ENCODE peak calls at places on chromosomes 1 and 21, in five cellular contexts. One of them, this sample, is unnamed.
A peak's percentile ranks its signal among the peaks of the same experiment; 100 is the strongest.

GRCh38 chr1:45009956-45010854 is 919 bp downstream of the HECTD3 start:
- DNase-seq in mucosa of descending colon: peak; percentile 80
- DNase-seq in mammary epithelial cell: peak; percentile 56
- DNase-seq in epithelial cell of esophagus: peak; percentile 61
- DNase-seq in AG09319: no peak
- DNase-seq in this sample: no peak

GRCh38 chr21:37367301-37367757 is 756 bp downstream of the DYRK1A start:
- DNase-seq in mucosa of descending colon: no peak
- DNase-seq in mammary epithelial cell: no peak
- DNase-seq in epithelial cell of esophagus: no peak
- DNase-seq in AG09319: no peak
- DNase-seq in this sample: no peak

GRCh38 chr1:53341961-53342707 is 14.3 kb upstream of the LRP8 start:
- DNase-seq in mucosa of descending colon: no peak
- DNase-seq in mammary epithelial cell: no peak
- DNase-seq in epithelial cell of esophagus: no peak
- DNase-seq in AG09319: no peak
- DNase-seq in this sample: no peak

GRCh38 chr21:18350216-18350615 is 53.4 kb downstream of the TMPRSS15 start:
- DNase-seq in mucosa of descending colon: no peak
- DNase-seq in mammary epithelial cell: no peak
- DNase-seq in epithelial cell of esophagus: no peak
- DNase-seq in AG09319: no peak
- DNase-seq in this sample: peak; percentile 35

GRCh38 chr1:12540580-12541273 is 77.3 kb downstream of the DHRS3 start:
- DNase-seq in mucosa of descending colon: no peak
- DNase-seq in mammary epithelial cell: no peak
- DNase-seq in epithelial cell of esophagus: no peak
- DNase-seq in AG09319: no peak
- DNase-seq in this sample: no peak

GRCh38 chr21:29299906-29300546 is 1.3 kb downstream of the BACH1 start:
- DNase-seq in mucosa of descending colon: peak; percentile 59
- DNase-seq in mammary epithelial cell: peak; percentile 94
- DNase-seq in epithelial cell of esophagus: peak; percentile 98
- DNase-seq in AG09319: peak; percentile 92
- DNase-seq in this sample: peak; percentile 94

GRCh38 chr1:232038704-232039103 is 412.1 kb downstream of the DISC1 start:
- DNase-seq in mucosa of descending colon: no peak
- DNase-seq in mammary epithelial cell: no peak
- DNase-seq in epithelial cell of esophagus: no peak
- DNase-seq in AG09319: no peak
- DNase-seq in this sample: no peak

GRCh38 chr1:150560576-150560975 is 11.4 kb downstream of the ADAMTSL4 start:
- DNase-seq in mucosa of descending colon: no peak
- DNase-seq in mammary epithelial cell: no peak
- DNase-seq in epithelial cell of esophagus: no peak
- DNase-seq in AG09319: no peak
- DNase-seq in this sample: no peak

GRCh38 chr1:51340380-51340779 is 10.0 kb upstream of the TTC39A start:
- DNase-seq in mucosa of descending colon: no peak
- DNase-seq in mammary epithelial cell: no peak
- DNase-seq in epithelial cell of esophagus: no peak
- DNase-seq in AG09319: no peak
- DNase-seq in this sample: no peak

GRCh38 chr1:227257964-227258363 is 60.3 kb downstream of the CDC42BPA start:
- DNase-seq in mucosa of descending colon: no peak
- DNase-seq in mammary epithelial cell: no peak
- DNase-seq in epithelial cell of esophagus: no peak
- DNase-seq in AG09319: no peak
- DNase-seq in this sample: no peak
- TF ChIP-seq CTCF in mucosa of descending colon: no peak
- TF ChIP-seq CTCF in mammary epithelial cell: no peak
- TF ChIP-seq CTCF in epithelial cell of esophagus: no peak
- TF ChIP-seq CTCF in AG09319: no peak
- TF ChIP-seq CTCF in this sample: no peak

GRCh38 chr1:193338194-193338593 is 151.8 kb upstream of the B3GALT2 start:
- DNase-seq in mucosa of descending colon: no peak
- DNase-seq in mammary epithelial cell: peak; percentile 46
- DNase-seq in epithelial cell of esophagus: peak; percentile 36
- DNase-seq in AG09319: no peak
- DNase-seq in this sample: no peak

GRCh38 chr1:193335797-193336428 is 149.5 kb upstream of the B3GALT2 start:
- DNase-seq in mucosa of descending colon: no peak
- DNase-seq in mammary epithelial cell: no peak
- DNase-seq in epithelial cell of esophagus: no peak
- DNase-seq in AG09319: peak; percentile 27
- DNase-seq in this sample: no peak

GRCh38 chr1:193333166-193333565 is 146.8 kb upstream of the B3GALT2 start:
- DNase-seq in mucosa of descending colon: no peak
- DNase-seq in mammary epithelial cell: no peak
- DNase-seq in epithelial cell of esophagus: no peak
- DNase-seq in AG09319: no peak
- DNase-seq in this sample: no peak
- TF ChIP-seq CTCF in mucosa of descending colon: no peak
- TF ChIP-seq CTCF in mammary epithelial cell: no peak
- TF ChIP-seq CTCF in epithelial cell of esophagus: no peak
- TF ChIP-seq CTCF in AG09319: no peak
- TF ChIP-seq CTCF in this sample: no peak

GRCh38 chr1:248703674-248704073 is 1.1 kb upstream of the OR14I1 start:
- DNase-seq in mucosa of descending colon: no peak
- DNase-seq in mammary epithelial cell: no peak
- DNase-seq in epithelial cell of esophagus: no peak
- DNase-seq in AG09319: no peak
- DNase-seq in this sample: no peak
- TF ChIP-seq CTCF in mucosa of descending colon: no peak
- TF ChIP-seq CTCF in mammary epithelial cell: no peak
- TF ChIP-seq CTCF in epithelial cell of esophagus: no peak
- TF ChIP-seq CTCF in AG09319: no peak
- TF ChIP-seq CTCF in this sample: no peak

GRCh38 chr21:36022704-36023103 is 37.6 kb downstream of the SETD4 start:
- DNase-seq in mucosa of descending colon: no peak
- DNase-seq in mammary epithelial cell: no peak
- DNase-seq in epithelial cell of esophagus: no peak
- DNase-seq in AG09319: no peak
- DNase-seq in this sample: no peak

GRCh38 chr21:36028127-36029069 is 31.9 kb downstream of the SETD4 start:
- DNase-seq in mucosa of descending colon: peak; percentile 75
- DNase-seq in mammary epithelial cell: peak; percentile 70
- DNase-seq in epithelial cell of esophagus: peak; percentile 77
- DNase-seq in AG09319: no peak
- DNase-seq in this sample: peak; percentile 50

GRCh38 chr21:36027352-36027751 is 33.0 kb downstream of the SETD4 start:
- DNase-seq in mucosa of descending colon: no peak
- DNase-seq in mammary epithelial cell: peak; percentile 33
- DNase-seq in epithelial cell of esophagus: no peak
- DNase-seq in AG09319: no peak
- DNase-seq in this sample: no peak

GRCh38 chr21:36021251-36021837 is 39.0 kb downstream of the SETD4 start:
- DNase-seq in mucosa of descending colon: no peak
- DNase-seq in mammary epithelial cell: no peak
- DNase-seq in epithelial cell of esophagus: no peak
- DNase-seq in AG09319: no peak
- DNase-seq in this sample: no peak

GRCh38 chr21:36024782-36025181 is 35.5 kb downstream of the SETD4 start:
- DNase-seq in mucosa of descending colon: no peak
- DNase-seq in mammary epithelial cell: no peak
- DNase-seq in epithelial cell of esophagus: no peak
- DNase-seq in AG09319: no peak
- DNase-seq in this sample: no peak
- TF ChIP-seq CTCF in mucosa of descending colon: no peak
- TF ChIP-seq CTCF in mammary epithelial cell: no peak
- TF ChIP-seq CTCF in epithelial cell of esophagus: no peak
- TF ChIP-seq CTCF in AG09319: no peak
- TF ChIP-seq CTCF in this sample: no peak

This sample was measured in astrocyte of the cerebellum.